ENCODE peak calls at places on chromosomes 11 and 22, in nine cellular contexts. One of them, this sample, is unnamed.

GRCh38 chr11:11731311-11732083 is 109.7 kb upstream of the GALNT18 start:
- DNase-seq in CD4-positive, alpha-beta T cell: no peak
- DNase-seq in fibroblast of the aortic adventitia: peak
- DNase-seq in heart left ventricle: no peak
- DNase-seq in fibroblast of mammary gland: peak
- DNase-seq in PC-3: peak
- DNase-seq in Calu3: no peak
- DNase-seq in hepatocyte: no peak
- DNase-seq in WTC11: no peak
- DNase-seq in this sample: no peak

GRCh38 chr11:1830500-1831223 is 4.1 kb upstream of the SYT8 start:
- DNase-seq in heart left ventricle: peak
- DNase-seq in PC-3: no peak
- DNase-seq in fibroblast of mammary gland: no peak
- DNase-seq in CD4-positive, alpha-beta T cell: no peak
- DNase-seq in fibroblast of the aortic adventitia: no peak
- DNase-seq in Calu3: peak
- DNase-seq in hepatocyte: peak
- DNase-seq in WTC11: no peak
- DNase-seq in this sample: no peak

GRCh38 chr11:70788247-70789022 is 390.1 kb downstream of the CTTN start:
- DNase-seq in Calu3: peak
- DNase-seq in fibroblast of the aortic adventitia: peak
- DNase-seq in heart left ventricle: no peak
- DNase-seq in fibroblast of mammary gland: peak
- DNase-seq in CD4-positive, alpha-beta T cell: no peak
- DNase-seq in WTC11: no peak
- DNase-seq in PC-3: peak
- DNase-seq in hepatocyte: no peak
- DNase-seq in this sample: no peak

GRCh38 chr11:129815596-129816461 is at the start of gene TMEM45B:
- DNase-seq in PC-3: peak
- DNase-seq in hepatocyte: peak
- DNase-seq in CD4-positive, alpha-beta T cell: peak
- DNase-seq in Calu3: peak
- DNase-seq in fibroblast of the aortic adventitia: no peak
- DNase-seq in WTC11: peak
- DNase-seq in heart left ventricle: no peak
- DNase-seq in fibroblast of mammary gland: no peak
- DNase-seq in this sample: no peak

GRCh38 chr11:123454796-123455195 is 24.7 kb downstream of the GRAMD1B start:
- DNase-seq in PC-3: no peak
- DNase-seq in WTC11: no peak
- DNase-seq in Calu3: no peak
- DNase-seq in hepatocyte: no peak
- DNase-seq in fibroblast of the aortic adventitia: no peak
- DNase-seq in CD4-positive, alpha-beta T cell: no peak
- DNase-seq in heart left ventricle: no peak
- DNase-seq in fibroblast of mammary gland: no peak
- DNase-seq in this sample: no peak

GRCh38 chr22:21032037-21032842 is at the start of gene SLC7A4:
- DNase-seq in fibroblast of the aortic adventitia: no peak
- DNase-seq in WTC11: peak
- DNase-seq in Calu3: no peak
- DNase-seq in fibroblast of mammary gland: no peak
- DNase-seq in hepatocyte: peak
- DNase-seq in CD4-positive, alpha-beta T cell: no peak
- DNase-seq in heart left ventricle: no peak
- DNase-seq in PC-3: no peak
- DNase-seq in this sample: no peak

GRCh38 chr11:19073454-19074415 is 13.2 kb upstream of the MRGPRX2 start:
- DNase-seq in fibroblast of the aortic adventitia: no peak
- DNase-seq in PC-3: no peak
- DNase-seq in CD4-positive, alpha-beta T cell: no peak
- DNase-seq in heart left ventricle: no peak
- DNase-seq in WTC11: peak
- DNase-seq in fibroblast of mammary gland: no peak
- DNase-seq in Calu3: no peak
- DNase-seq in hepatocyte: no peak
- DNase-seq in this sample: no peak

GRCh38 chr11:26651916-26652315 is 69.9 kb downstream of the SLC5A12 start:
- DNase-seq in Calu3: no peak
- DNase-seq in PC-3: no peak
- DNase-seq in hepatocyte: no peak
- DNase-seq in CD4-positive, alpha-beta T cell: no peak
- DNase-seq in WTC11: no peak
- DNase-seq in fibroblast of the aortic adventitia: no peak
- DNase-seq in heart left ventricle: no peak
- DNase-seq in fibroblast of mammary gland: no peak
- DNase-seq in this sample: no peak

GRCh38 chr11:11270236-11270775 is 82.7 kb downstream of the CSNK2A3 start:
- DNase-seq in hepatocyte: no peak
- DNase-seq in PC-3: no peak
- DNase-seq in Calu3: no peak
- DNase-seq in fibroblast of the aortic adventitia: no peak
- DNase-seq in CD4-positive, alpha-beta T cell: no peak
- DNase-seq in WTC11: no peak
- DNase-seq in heart left ventricle: no peak
- DNase-seq in fibroblast of mammary gland: no peak
- DNase-seq in this sample: no peak

GRCh38 chr11:92790376-92790775 is 179.1 kb upstream of the MTNR1B start:
- DNase-seq in Calu3: no peak
- DNase-seq in hepatocyte: no peak
- DNase-seq in heart left ventricle: no peak
- DNase-seq in WTC11: no peak
- DNase-seq in CD4-positive, alpha-beta T cell: no peak
- DNase-seq in fibroblast of the aortic adventitia: no peak
- DNase-seq in PC-3: no peak
- DNase-seq in fibroblast of mammary gland: no peak
- DNase-seq in this sample: no peak

GRCh38 chr11:12143461-12144258 is 33.3 kb downstream of the MICAL2 start:
- DNase-seq in PC-3: no peak
- DNase-seq in WTC11: no peak
- DNase-seq in hepatocyte: peak
- DNase-seq in heart left ventricle: no peak
- DNase-seq in fibroblast of the aortic adventitia: peak
- DNase-seq in fibroblast of mammary gland: no peak
- DNase-seq in Calu3: peak
- DNase-seq in CD4-positive, alpha-beta T cell: no peak
- DNase-seq in this sample: no peak

GRCh38 chr11:12680246-12680939 is 6.2 kb downstream of the TEAD1 start:
- DNase-seq in fibroblast of mammary gland: peak
- DNase-seq in WTC11: peak
- DNase-seq in Calu3: peak
- DNase-seq in hepatocyte: peak
- DNase-seq in PC-3: peak
- DNase-seq in heart left ventricle: peak
- DNase-seq in fibroblast of the aortic adventitia: peak
- DNase-seq in CD4-positive, alpha-beta T cell: peak
- DNase-seq in this sample: no peak

GRCh38 chr22:39518996-39519680 is 1.2 kb upstream of the ATF4 start:
- DNase-seq in CD4-positive, alpha-beta T cell: no peak
- DNase-seq in PC-3: peak
- DNase-seq in heart left ventricle: no peak
- DNase-seq in fibroblast of the aortic adventitia: peak
- DNase-seq in WTC11: no peak
- DNase-seq in Calu3: no peak
- DNase-seq in hepatocyte: peak
- DNase-seq in fibroblast of mammary gland: peak
- DNase-seq in this sample: no peak

GRCh38 chr22:39518124-39518786 is 2.1 kb upstream of the ATF4 start:
- DNase-seq in CD4-positive, alpha-beta T cell: no peak
- DNase-seq in WTC11: no peak
- DNase-seq in PC-3: no peak
- DNase-seq in fibroblast of mammary gland: peak
- DNase-seq in hepatocyte: no peak
- DNase-seq in Calu3: no peak
- DNase-seq in fibroblast of the aortic adventitia: peak
- DNase-seq in heart left ventricle: no peak
- DNase-seq in this sample: no peak

GRCh38 chr22:39520874-39521857 is 804 bp downstream of the ATF4 start:
- DNase-seq in PC-3: peak
- DNase-seq in WTC11: peak
- DNase-seq in Calu3: peak
- DNase-seq in fibroblast of mammary gland: peak
- DNase-seq in fibroblast of the aortic adventitia: peak
- DNase-seq in hepatocyte: peak
- DNase-seq in heart left ventricle: peak
- DNase-seq in CD4-positive, alpha-beta T cell: peak
- DNase-seq in this sample: no peak

GRCh38 chr22:39520054-39520873 is at the start of gene ATF4:
- DNase-seq in heart left ventricle: peak
- DNase-seq in PC-3: peak
- DNase-seq in fibroblast of mammary gland: peak
- DNase-seq in hepatocyte: peak
- DNase-seq in Calu3: peak
- DNase-seq in fibroblast of the aortic adventitia: peak
- DNase-seq in CD4-positive, alpha-beta T cell: peak
- DNase-seq in WTC11: peak
- DNase-seq in this sample: peak

GRCh38 chr22:39519681-39520053 is 695 bp upstream of the ATF4 start:
- DNase-seq in WTC11: peak
- DNase-seq in PC-3: peak
- DNase-seq in heart left ventricle: peak
- DNase-seq in Calu3: peak
- DNase-seq in CD4-positive, alpha-beta T cell: no peak
- DNase-seq in hepatocyte: peak
- DNase-seq in fibroblast of the aortic adventitia: peak
- DNase-seq in fibroblast of mammary gland: no peak
- DNase-seq in this sample: no peak
- TF ChIP-seq CTCF in WTC11: no peak
- TF ChIP-seq CTCF in PC-3: peak
- TF ChIP-seq CTCF in heart left ventricle: peak
- TF ChIP-seq CTCF in Calu3: no peak
- TF ChIP-seq CTCF in CD4-positive, alpha-beta T cell: peak
- TF ChIP-seq CTCF in hepatocyte: peak
- TF ChIP-seq CTCF in fibroblast of the aortic adventitia: peak
- TF ChIP-seq CTCF in fibroblast of mammary gland: no peak
- TF ChIP-seq CTCF in this sample: no peak

DNA sequence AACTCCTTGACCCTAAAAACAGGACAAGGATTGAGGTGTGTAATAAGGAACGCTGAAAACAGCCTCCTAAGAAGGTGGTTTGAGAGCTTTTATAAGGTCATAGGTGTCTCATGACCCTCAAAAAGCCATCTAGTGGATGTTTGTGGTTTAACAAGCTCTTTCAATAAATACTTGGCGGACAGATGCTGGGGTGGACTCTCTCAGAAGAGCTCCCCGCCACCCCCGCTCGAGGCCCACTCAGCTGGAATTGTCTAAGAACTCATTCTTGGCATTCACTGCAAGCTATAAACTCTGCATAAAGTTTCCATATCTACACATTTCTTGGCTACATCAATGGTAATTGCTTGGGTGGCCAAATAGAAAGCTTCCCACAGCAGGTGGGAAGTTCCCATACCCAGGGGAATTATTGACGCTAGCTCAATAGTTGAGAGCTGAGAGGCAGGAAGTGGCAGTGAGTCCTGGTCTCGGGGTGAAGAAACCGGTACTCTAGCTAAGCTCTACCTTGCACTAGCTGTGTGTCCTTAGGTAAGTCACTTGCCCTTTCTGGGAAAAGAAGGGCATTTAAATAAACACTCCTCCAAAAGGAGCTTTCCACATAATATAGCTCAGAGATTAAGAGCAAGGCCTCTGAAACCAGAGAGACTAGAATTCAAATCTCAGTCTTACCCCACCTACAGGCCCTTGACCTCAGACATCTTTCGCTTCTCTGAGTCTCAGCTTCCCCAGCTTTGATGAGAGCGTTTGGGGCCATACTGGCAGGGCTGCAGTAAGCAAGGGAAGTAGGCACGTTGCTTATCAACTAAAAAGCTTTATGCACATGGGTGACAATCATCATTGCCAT is 6.4 kb downstream of the MS4A15 start:
- DNase-seq in Calu3: no peak
- DNase-seq in CD4-positive, alpha-beta T cell: no peak
- DNase-seq in fibroblast of mammary gland: no peak
- DNase-seq in fibroblast of the aortic adventitia: no peak
- DNase-seq in WTC11: no peak
- DNase-seq in heart left ventricle: no peak
- DNase-seq in hepatocyte: peak
- DNase-seq in PC-3: peak
- DNase-seq in this sample: no peak
- TF ChIP-seq CTCF in Calu3: peak
- TF ChIP-seq CTCF in CD4-positive, alpha-beta T cell: no peak
- TF ChIP-seq CTCF in fibroblast of mammary gland: peak
- TF ChIP-seq CTCF in fibroblast of the aortic adventitia: peak
- TF ChIP-seq CTCF in WTC11: peak
- TF ChIP-seq CTCF in heart left ventricle: no peak
- TF ChIP-seq CTCF in hepatocyte: peak
- TF ChIP-seq CTCF in PC-3: peak
- TF ChIP-seq CTCF in this sample: no peak

DNA sequence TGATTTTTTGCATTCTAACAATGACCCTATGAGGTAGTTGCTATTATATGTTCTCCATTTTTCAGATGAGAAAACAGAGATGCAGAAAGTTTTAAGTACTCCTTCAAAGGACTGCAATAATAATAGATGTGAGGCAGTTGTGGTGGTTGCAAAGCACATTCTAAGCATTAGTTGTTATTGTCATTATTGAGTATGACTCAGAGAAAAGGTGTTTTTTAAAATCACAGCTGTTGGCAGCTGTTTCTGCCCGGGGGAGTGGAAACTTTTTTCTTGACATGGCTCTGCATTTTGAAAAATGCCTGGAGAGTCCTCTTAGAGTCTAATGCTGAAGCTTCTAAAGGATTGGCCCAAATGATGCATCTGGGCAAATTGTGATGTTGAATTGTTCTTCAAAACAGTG is 244.5 kb upstream of the MPPED2 start:
- DNase-seq in WTC11: no peak
- DNase-seq in Calu3: no peak
- DNase-seq in heart left ventricle: no peak
- DNase-seq in hepatocyte: no peak
- DNase-seq in fibroblast of the aortic adventitia: no peak
- DNase-seq in fibroblast of mammary gland: no peak
- DNase-seq in CD4-positive, alpha-beta T cell: no peak
- DNase-seq in PC-3: no peak
- DNase-seq in this sample: no peak
- TF ChIP-seq CTCF in WTC11: no peak
- TF ChIP-seq CTCF in Calu3: no peak
- TF ChIP-seq CTCF in heart left ventricle: no peak
- TF ChIP-seq CTCF in hepatocyte: no peak
- TF ChIP-seq CTCF in fibroblast of the aortic adventitia: no peak
- TF ChIP-seq CTCF in fibroblast of mammary gland: no peak
- TF ChIP-seq CTCF in CD4-positive, alpha-beta T cell: no peak
- TF ChIP-seq CTCF in PC-3: no peak
- TF ChIP-seq CTCF in this sample: no peak

DNA sequence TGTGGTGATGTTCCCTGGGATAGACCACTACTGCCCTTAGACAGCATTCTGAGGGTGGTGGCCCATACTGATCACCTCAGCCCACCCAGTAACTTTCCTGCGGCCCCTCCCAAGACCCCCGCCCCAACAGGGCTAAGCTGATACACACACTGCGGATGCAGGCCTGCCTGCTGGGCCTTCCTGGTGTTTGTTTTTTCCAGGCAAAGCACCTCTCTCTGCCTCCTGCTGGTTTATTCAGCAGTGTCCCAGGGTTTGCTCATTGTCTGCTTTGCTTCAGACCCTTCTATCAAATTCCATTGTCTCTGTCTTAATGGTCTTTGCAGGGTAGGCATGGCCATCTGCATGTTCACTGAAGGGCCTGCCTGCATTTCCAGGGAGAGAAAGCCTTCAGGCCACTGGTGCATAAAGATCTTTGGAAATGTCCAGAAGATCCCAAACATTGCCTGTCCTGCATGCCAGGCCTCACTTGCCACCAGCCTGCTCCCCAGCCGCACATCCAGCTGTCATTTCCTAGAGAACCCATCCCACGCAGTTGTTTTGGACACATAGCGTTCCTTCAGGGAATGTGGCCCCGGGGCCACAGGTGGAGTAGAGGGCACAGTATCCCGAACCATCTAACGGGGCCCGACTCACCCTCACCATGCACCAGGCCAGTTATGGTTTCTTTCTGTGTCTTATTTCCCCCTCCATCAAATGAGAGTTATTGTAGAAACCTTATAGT is 50.2 kb downstream of the BCR start:
- DNase-seq in hepatocyte: no peak
- DNase-seq in heart left ventricle: no peak
- DNase-seq in fibroblast of the aortic adventitia: no peak
- DNase-seq in PC-3: no peak
- DNase-seq in fibroblast of mammary gland: no peak
- DNase-seq in CD4-positive, alpha-beta T cell: no peak
- DNase-seq in WTC11: peak
- DNase-seq in Calu3: no peak
- DNase-seq in this sample: no peak
- TF ChIP-seq CTCF in hepatocyte: no peak
- TF ChIP-seq CTCF in heart left ventricle: no peak
- TF ChIP-seq CTCF in fibroblast of the aortic adventitia: no peak
- TF ChIP-seq CTCF in PC-3: no peak
- TF ChIP-seq CTCF in fibroblast of mammary gland: no peak
- TF ChIP-seq CTCF in CD4-positive, alpha-beta T cell: no peak
- TF ChIP-seq CTCF in WTC11: no peak
- TF ChIP-seq CTCF in Calu3: no peak
- TF ChIP-seq CTCF in this sample: no peak